ENCODE peak calls at places on chromosomes 7 and 10, in seven cellular contexts. P is ELR, L is brain microvascular endothelial cell, D is T-helper 9 cell, O is RWPE1, F is body of pancreas, V is A549. A is an unnamed sample.

GRCh38 chr7:16940777-16941176 is 59.0 kb upstream of the AGR3 start:
- DNase-seq in P (no peak), L (no peak), D (no peak), O (no peak), F (no peak), V (no peak), A (no peak)

GRCh38 chr10:43262043-43262901 is 4.6 kb downstream of the RASGEF1A start:
- DNase-seq in P (peak), L (no peak), D (no peak), O (no peak), F (peak), V (no peak), A (no peak)

GRCh38 chr10:97805096-97805879 is 33.5 kb upstream of the SFRP5 start:
- DNase-seq in P (no peak), L (no peak), D (no peak), O (no peak), F (no peak), V (no peak), A (no peak)

GRCh38 chr7:101121996-101122932 is 4.6 kb upstream of the SERPINE1 start:
- DNase-seq in P (peak), L (peak), D (no peak), O (peak), F (peak), V (peak), A (peak)

GRCh38 chr7:72336382-72336886 is 75.7 kb downstream of the CALN1 start:
- DNase-seq in P (no peak), L (no peak), D (no peak), O (no peak), F (no peak), V (no peak), A (no peak)

GRCh38 chr10:35194906-35195305 is 68.3 kb downstream of the CREM start:
- DNase-seq in P (peak), L (peak), D (peak), O (no peak), F (no peak), V (peak), A (no peak)

GRCh38 chr7:95549818-95550529 is 46.3 kb downstream of the PDK4 start:
- DNase-seq in P (peak), L (peak), D (no peak), O (peak), F (peak), V (peak), A (peak)

GRCh38 chr7:106313456-106313891 is 28.7 kb upstream of the NAMPT start:
- DNase-seq in P (peak), L (peak), D (no peak), O (peak), F (no peak), V (peak), A (no peak)

GRCh38 chr10:111999915-112000302 is 183.7 kb downstream of the GPAM start:
- DNase-seq in P (no peak), L (no peak), D (no peak), O (no peak), F (no peak), V (no peak), A (no peak)

GRCh38 chr7:100407285-100408180 is 21.0 kb downstream of the ZCWPW1 start:
- DNase-seq in P (peak), L (peak), D (no peak), O (peak), F (no peak), V (peak), A (peak)

GRCh38 chr7:25180592-25180923 is 47.7 kb downstream of the NPVF start:
- DNase-seq in P (no peak), L (no peak), D (no peak), O (no peak), F (no peak), V (no peak), A (no peak)

GRCh38 chr7:128115821-128116723 is 84.8 kb upstream of the LRRC4 start:
- DNase-seq in P (no peak), L (no peak), D (no peak), O (no peak), F (no peak), V (no peak), A (no peak)

GRCh38 chr7:13949450-13949849 is 40.0 kb downstream of the ETV1 start:
- DNase-seq in P (no peak), L (no peak), D (no peak), O (no peak), F (no peak), V (no peak), A (no peak)

A was measured in adrenal gland.